ENCODE peak calls at places on chromosomes 4 and X, in eight cellular contexts. C, A, G, U, V, J, E and S are unnamed samples.

GRCh38 chrX:20507901-20508620 is 241.4 kb upstream of the RPS6KA3 start:
- DNase-seq in J (peak; percentile 22), A (no peak), C (no peak), U (no peak), V (no peak), E (no peak), G (no peak), S (no peak)

GRCh38 chr4:8391972-8392371 is 48.6 kb downstream of the ACOX3 start:
- DNase-seq in V (no peak), E (no peak), U (no peak), G (no peak), J (peak; percentile 67), C (no peak), A (no peak), S (peak; percentile 8)

GRCh38 chr4:154314248-154314647 is 177.4 kb downstream of the DCHS2 start:
- DNase-seq in E (no peak), A (no peak), G (no peak), U (no peak), C (no peak), V (no peak), J (peak; percentile 40), S (peak; percentile 30)

GRCh38 chr4:76993787-76994641 is 44.5 kb downstream of the SEPTIN11 start:
- DNase-seq in G (peak; percentile 40), E (peak; percentile 90), U (no peak), V (peak; percentile 7), J (no peak), C (peak; percentile 8), A (peak; percentile 21), S (no peak)

GRCh38 chrX:123899701-123900100 is 39.8 kb downstream of the XIAP start:
- DNase-seq in A (no peak), J (peak; percentile 2), U (no peak), G (no peak), E (no peak), V (no peak), C (no peak), S (no peak)

GRCh38 chrX:35416783-35417182 is 381.4 kb upstream of the MAGEB16 start:
- DNase-seq in J (no peak), A (no peak), C (no peak), V (no peak), E (no peak), G (no peak), U (no peak), S (no peak)

GRCh38 chrX:95764972-95765451 is 919.6 kb upstream of the DIAPH2 start:
- DNase-seq in V (no peak), C (no peak), A (peak; percentile 9), U (no peak), G (no peak), E (no peak), J (peak; percentile 26), S (peak; percentile 28)

GRCh38 chrX:47817421-47817820 is 19.3 kb upstream of the ZNF81 start:
- DNase-seq in G (no peak), V (no peak), J (no peak), A (no peak), U (no peak), E (no peak), C (no peak), S (no peak)

GRCh38 chr4:125022855-125023501 is 291.8 kb upstream of the FAT4 start:
- DNase-seq in G (no peak), C (no peak), E (no peak), A (no peak), V (no peak), J (no peak), U (no peak), S (no peak)

GRCh38 chr4:9944431-9945425 is 76.6 kb downstream of the SLC2A9 start:
- DNase-seq in G (no peak), U (no peak), A (no peak), C (no peak), E (no peak), V (no peak), J (peak; percentile 13), S (no peak)

GRCh38 chrX:23887448-23887847 is 20.3 kb downstream of the APOO start:
- DNase-seq in U (no peak), E (no peak), C (no peak), G (no peak), J (no peak), V (no peak), A (no peak), S (no peak)

GRCh38 chr4:107747748-107748486 is 27.9 kb upstream of the PAPSS1 start:
- DNase-seq in C (no peak), G (no peak), J (no peak), V (peak; percentile 17), U (no peak), E (no peak), A (no peak), S (no peak)

GRCh38 chr4:67204441-67204840 is 340.9 kb downstream of the CENPC start:
- DNase-seq in E (no peak), V (no peak), G (no peak), U (no peak), J (peak; percentile 9), A (no peak), C (no peak), S (no peak)

GRCh38 chr4:47032405-47033106 is 1.2 kb downstream of the GABRB1 start:
- DNase-seq in V (peak; percentile 2), J (peak; percentile 6), A (no peak), U (peak; percentile 11), E (no peak), C (peak; percentile 22), G (peak; percentile 4), S (peak; percentile 46)

GRCh38 chr4:163330828-163331628 is 1.4 kb downstream of the NPY1R start:
- DNase-seq in J (no peak), V (no peak), A (no peak), E (no peak), G (no peak), C (no peak), U (no peak), S (no peak)

GRCh38 chrX:108224727-108225455 is 133.3 kb downstream of the ATG4A start:
- DNase-seq in G (no peak), A (peak; percentile 20), J (no peak), U (no peak), E (peak; percentile 20), V (peak; percentile 57), C (no peak), S (peak; percentile 77)

GRCh38 chrX:38973327-38973726 is 172.1 kb downstream of the MID1IP1 start:
- DNase-seq in E (no peak), C (no peak), A (no peak), G (no peak), V (no peak), U (no peak), J (no peak), S (no peak)

GRCh38 chr4:70681730-70682129 is 6.6 kb upstream of the UTP3 start:
- DNase-seq in G (no peak), V (no peak), U (no peak), C (no peak), A (no peak), E (no peak), J (no peak), S (no peak)

GRCh38 chrX:132058050-132058449 is 34.9 kb downstream of the STK26 start:
- DNase-seq in G (no peak), J (no peak), C (no peak), E (no peak), A (no peak), V (no peak), U (no peak), S (no peak)

GRCh38 chrX:150049647-150050046 is 111.4 kb upstream of the EOLA2 start:
- DNase-seq in U (no peak), A (no peak), E (no peak), V (no peak), J (no peak), G (no peak), C (no peak), S (no peak)

GRCh38 chrX:153668423-153669173 is 5.0 kb downstream of the PNCK start:
- DNase-seq in J (no peak), E (no peak), V (no peak), A (no peak), U (no peak), C (no peak), G (no peak), S (no peak)

GRCh38 chr4:155734065-155734464 is 24.8 kb upstream of the GUCY1B1 start:
- DNase-seq in A (no peak), C (no peak), U (no peak), J (no peak), V (no peak), G (no peak), E (no peak), S (no peak)